ENCODE peak calls at places on chromosomes 3 and 15, in four cellular contexts. One of them, this sample, is unnamed.

GRCh38 chr3:31777092-31777491 is 204.0 kb downstream of the OSBPL10 start:
- DNase-seq in HepG2: no peak
- DNase-seq in GM12878: no peak
- DNase-seq in H1: no peak
- DNase-seq in this sample: no peak

GRCh38 chr3:57919987-57920386 is 88.2 kb upstream of the FLNB start:
- DNase-seq in HepG2: no peak
- DNase-seq in GM12878: no peak
- DNase-seq in H1: no peak
- DNase-seq in this sample: no peak

GRCh38 chr15:82064824-82065223 is 19.0 kb upstream of the MEX3B start:
- DNase-seq in HepG2: no peak
- DNase-seq in GM12878: no peak
- DNase-seq in H1: no peak
- DNase-seq in this sample: no peak

GRCh38 chr3:30112904-30113484 is 493.4 kb upstream of the TGFBR2 start:
- DNase-seq in HepG2: peak
- DNase-seq in GM12878: no peak
- DNase-seq in H1: no peak
- DNase-seq in this sample: no peak

GRCh38 chr3:56689303-56689702 is 6.2 kb upstream of the TASOR start:
- DNase-seq in HepG2: peak
- DNase-seq in GM12878: no peak
- DNase-seq in H1: no peak
- DNase-seq in this sample: no peak

GRCh38 chr3:179046497-179047353 is 24.9 kb downstream of the ZMAT3 start:
- DNase-seq in HepG2: no peak
- DNase-seq in GM12878: peak
- DNase-seq in H1: no peak
- DNase-seq in this sample: no peak

GRCh38 chr3:132164469-132165092 is 129.8 kb upstream of the CPNE4 start:
- DNase-seq in HepG2: peak
- DNase-seq in GM12878: no peak
- DNase-seq in H1: no peak
- DNase-seq in this sample: no peak

GRCh38 chr15:69939513-69940440 is 157.9 kb downstream of the TLE3 start:
- DNase-seq in HepG2: no peak
- DNase-seq in GM12878: no peak
- DNase-seq in H1: peak
- DNase-seq in this sample: peak

GRCh38 chr15:62848631-62849050 is 193.9 kb upstream of the TPM1 start:
- DNase-seq in HepG2: peak
- DNase-seq in GM12878: no peak
- DNase-seq in H1: no peak
- DNase-seq in this sample: no peak

GRCh38 chr3:101809178-101810022 is 30.4 kb downstream of the NXPE3 start:
- DNase-seq in HepG2: peak
- DNase-seq in GM12878: no peak
- DNase-seq in H1: no peak
- DNase-seq in this sample: peak

GRCh38 chr15:79431636-79432344 is at the start of gene MINAR1:
- DNase-seq in HepG2: peak
- DNase-seq in GM12878: no peak
- DNase-seq in H1: no peak
- DNase-seq in this sample: no peak

GRCh38 chr3:122977645-122978466 is 49.7 kb downstream of the SEMA5B start:
- DNase-seq in HepG2: peak
- DNase-seq in GM12878: no peak
- DNase-seq in H1: peak
- DNase-seq in this sample: no peak

GRCh38 chr3:124032881-124033359 is 41.0 kb upstream of the ROPN1 start:
- DNase-seq in HepG2: peak
- DNase-seq in GM12878: no peak
- DNase-seq in H1: peak
- DNase-seq in this sample: peak

GRCh38 chr15:74893627-74894026 is 3.8 kb downstream of the MPI start:
- DNase-seq in HepG2: no peak
- DNase-seq in GM12878: no peak
- DNase-seq in H1: no peak
- DNase-seq in this sample: no peak

GRCh38 chr3:183291511-183292031 is 38.5 kb downstream of the B3GNT5 start:
- DNase-seq in HepG2: peak
- DNase-seq in GM12878: no peak
- DNase-seq in H1: no peak
- DNase-seq in this sample: no peak

GRCh38 chr3:177126015-177126773 is 71.1 kb downstream of the TBL1XR1 start:
- DNase-seq in HepG2: no peak
- DNase-seq in GM12878: no peak
- DNase-seq in H1: no peak
- DNase-seq in this sample: no peak

GRCh38 chr15:31732695-31733094 is 297.6 kb upstream of the CHRNA7 start:
- DNase-seq in HepG2: no peak
- DNase-seq in GM12878: no peak
- DNase-seq in H1: no peak
- DNase-seq in this sample: no peak

GRCh38 chr15:51095681-51096331 is 1.1 kb upstream of the TNFAIP8L3 start:
- DNase-seq in HepG2: no peak
- DNase-seq in GM12878: no peak
- DNase-seq in H1: no peak
- DNase-seq in this sample: no peak

GRCh38 chr15:62244762-62245161 is 79.7 kb upstream of the C2CD4B start:
- DNase-seq in HepG2: no peak
- DNase-seq in GM12878: no peak
- DNase-seq in H1: no peak
- DNase-seq in this sample: no peak

GRCh38 chr15:65805019-65805738 is 13.1 kb upstream of the DENND4A start:
- DNase-seq in HepG2: peak
- DNase-seq in GM12878: no peak
- DNase-seq in H1: no peak
- DNase-seq in this sample: no peak

GRCh38 chr3:195461518-195462307 is 18.9 kb upstream of the ACAP2 start:
- DNase-seq in HepG2: no peak
- DNase-seq in GM12878: no peak
- DNase-seq in H1: no peak
- DNase-seq in this sample: no peak

GRCh38 chr15:62658498-62658897 is 384.0 kb upstream of the TPM1 start:
- DNase-seq in HepG2: no peak
- DNase-seq in GM12878: no peak
- DNase-seq in H1: no peak
- DNase-seq in this sample: no peak

GRCh38 chr3:134376385-134376765 is 2.1 kb upstream of the AMOTL2 start:
- DNase-seq in HepG2: no peak
- DNase-seq in GM12878: no peak
- DNase-seq in H1: no peak
- DNase-seq in this sample: no peak

GRCh38 chr15:20357139-20358065 is 184.2 kb downstream of the GOLGA6L6 start:
- DNase-seq in HepG2: no peak
- DNase-seq in GM12878: no peak
- DNase-seq in H1: no peak
- DNase-seq in this sample: no peak

GRCh38 chr3:30342319-30343060 is 263.9 kb upstream of the TGFBR2 start:
- DNase-seq in HepG2: peak
- DNase-seq in GM12878: no peak
- DNase-seq in H1: no peak
- DNase-seq in this sample: no peak

GRCh38 chr3:13896473-13897154 is 16.7 kb upstream of the WNT7A start:
- DNase-seq in HepG2: peak
- DNase-seq in GM12878: peak
- DNase-seq in H1: no peak
- DNase-seq in this sample: peak

GRCh38 chr3:12138044-12138443 is 20.7 kb downstream of the TIMP4 start:
- DNase-seq in HepG2: no peak
- DNase-seq in GM12878: no peak
- DNase-seq in H1: no peak
- DNase-seq in this sample: no peak

GRCh38 chr3:56314842-56315241 is 153.4 kb downstream of the ERC2 start:
- DNase-seq in HepG2: no peak
- DNase-seq in GM12878: no peak
- DNase-seq in H1: no peak
- DNase-seq in this sample: no peak

GRCh38 chr15:59741274-59741906 is 52.3 kb upstream of the BNIP2 start:
- DNase-seq in HepG2: peak
- DNase-seq in GM12878: no peak
- DNase-seq in H1: no peak
- DNase-seq in this sample: peak

GRCh38 chr3:154657265-154657664 is 227.3 kb upstream of the GPR149 start:
- DNase-seq in HepG2: no peak
- DNase-seq in GM12878: no peak
- DNase-seq in H1: no peak
- DNase-seq in this sample: no peak

GRCh38 chr15:65323071-65323511 is 18.6 kb downstream of the RNU5B-1 start:
- DNase-seq in HepG2: no peak
- DNase-seq in GM12878: no peak
- DNase-seq in H1: no peak
- DNase-seq in this sample: no peak

GRCh38 chr15:44193651-44194396 is 1.2 kb downstream of the FRMD5 start:
- DNase-seq in HepG2: no peak
- DNase-seq in GM12878: no peak
- DNase-seq in H1: no peak
- DNase-seq in this sample: no peak

GRCh38 chr3:193240850-193241706 is at the start of gene PLAAT1:
- DNase-seq in HepG2: no peak
- DNase-seq in GM12878: no peak
- DNase-seq in H1: peak
- DNase-seq in this sample: peak

GRCh38 chr3:171175840-171176239 is 149.3 kb upstream of the SLC2A2 start:
- DNase-seq in HepG2: no peak
- DNase-seq in GM12878: no peak
- DNase-seq in H1: no peak
- DNase-seq in this sample: no peak

GRCh38 chr15:31306426-31307269 is 20.0 kb upstream of the KLF13 start:
- DNase-seq in HepG2: no peak
- DNase-seq in GM12878: no peak
- DNase-seq in H1: peak
- DNase-seq in this sample: peak

GRCh38 chr15:68795298-68795848 is 25.3 kb downstream of the ANP32A start:
- DNase-seq in HepG2: no peak
- DNase-seq in GM12878: no peak
- DNase-seq in H1: peak
- DNase-seq in this sample: peak

GRCh38 chr15:29410342-29410741 is 140.7 kb upstream of the NSMCE3 start:
- DNase-seq in HepG2: no peak
- DNase-seq in GM12878: no peak
- DNase-seq in H1: no peak
- DNase-seq in this sample: no peak

GRCh38 chr3:15610083-15610482 is 8.5 kb downstream of the BTD start:
- DNase-seq in HepG2: peak
- DNase-seq in GM12878: no peak
- DNase-seq in H1: no peak
- DNase-seq in this sample: no peak

GRCh38 chr3:160830792-160831191 is 74.8 kb downstream of the PPM1L start:
- DNase-seq in HepG2: no peak
- DNase-seq in GM12878: no peak
- DNase-seq in H1: no peak
- DNase-seq in this sample: no peak

GRCh38 chr15:58549780-58550064 is 117.9 kb downstream of the LIPC start:
- DNase-seq in HepG2: no peak
- DNase-seq in GM12878: no peak
- DNase-seq in H1: no peak
- DNase-seq in this sample: no peak
- TF ChIP-seq SUZ12 in HepG2: no peak
- TF ChIP-seq SUZ12 in GM12878: no peak
- TF ChIP-seq SUZ12 in H1: no peak
- TF ChIP-seq SUZ12 in this sample: no peak

DNA sequence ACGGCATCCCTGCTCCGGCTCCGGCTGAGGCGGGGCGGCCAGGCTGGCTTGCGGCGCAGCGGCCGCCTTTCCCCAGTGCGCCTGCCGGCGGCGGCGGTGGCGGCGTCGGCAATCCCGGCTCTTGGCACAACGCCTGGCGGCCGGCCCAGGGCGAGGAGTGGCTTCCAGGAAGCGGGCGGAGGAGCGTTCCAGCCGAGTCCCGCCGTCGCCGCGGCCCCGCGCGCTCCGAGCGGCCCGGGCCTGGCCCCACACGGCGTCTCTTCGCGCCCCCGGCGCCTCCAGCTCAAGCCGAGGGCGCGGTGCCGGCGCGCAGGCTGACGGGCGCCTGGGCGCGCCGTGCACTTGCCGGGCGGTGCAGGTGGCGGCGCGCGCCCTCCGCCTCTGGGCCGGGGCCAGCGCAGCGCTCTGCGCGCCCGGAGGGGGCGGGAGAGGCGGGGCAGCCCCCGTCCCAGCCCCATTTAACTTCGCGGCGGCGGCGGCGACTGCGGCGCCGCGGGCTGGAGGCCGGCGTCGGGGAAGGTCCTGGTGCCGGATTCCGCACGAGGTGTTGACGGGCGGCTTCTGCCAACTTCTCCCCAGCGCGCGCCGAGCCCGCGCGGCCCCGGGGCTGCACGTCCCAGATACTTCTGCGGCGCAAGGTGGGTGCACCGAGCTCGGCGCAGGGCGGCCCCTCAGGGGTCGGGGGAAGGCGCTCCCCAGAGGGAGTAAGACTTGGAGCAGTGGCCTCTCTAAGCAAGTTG is at the start of gene ADAMTSL3:
- DNase-seq in HepG2: no peak
- DNase-seq in GM12878: no peak
- DNase-seq in H1: peak
- DNase-seq in this sample: peak
- H3K4me3 ChIP-seq in HepG2: no peak
- H3K4me3 ChIP-seq in GM12878: no peak
- H3K4me3 ChIP-seq in H1: peak
- H3K4me3 ChIP-seq in this sample: peak

DNA sequence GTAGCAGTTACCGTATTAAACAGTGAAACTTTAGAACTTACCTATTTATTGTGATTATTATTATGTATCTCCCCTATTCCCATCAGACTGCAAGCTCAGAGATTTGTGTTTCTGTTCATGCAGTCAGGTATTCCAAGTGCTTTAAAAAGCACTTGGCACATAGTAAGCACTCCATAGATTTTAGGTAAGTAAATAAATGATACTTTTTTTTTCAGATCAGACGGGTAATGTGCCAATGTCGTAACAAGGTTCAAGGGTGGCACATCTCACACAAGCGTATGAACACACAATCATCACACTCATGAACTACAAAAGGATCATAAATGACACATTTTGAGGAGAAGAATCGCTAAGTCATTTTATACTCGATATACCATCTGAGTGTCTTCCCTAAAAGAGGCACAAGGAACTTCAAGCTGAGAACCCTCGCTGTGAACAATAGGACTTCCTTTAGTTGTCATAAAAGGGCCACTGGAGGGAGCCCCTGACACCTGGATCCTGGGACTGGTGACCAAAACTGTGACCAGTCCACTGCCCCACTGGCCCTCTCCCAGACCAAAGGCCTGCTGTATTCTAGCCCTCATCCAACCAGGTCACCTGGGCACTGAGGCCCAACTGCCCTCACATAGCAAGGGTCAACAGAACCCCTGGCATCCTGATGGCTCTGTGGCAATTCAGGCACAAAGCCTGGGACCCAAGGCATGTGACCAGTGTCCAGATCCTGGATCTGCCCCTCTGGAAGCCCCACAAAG is 32.1 kb downstream of the KIF9 start:
- DNase-seq in HepG2: peak
- DNase-seq in GM12878: no peak
- DNase-seq in H1: no peak
- DNase-seq in this sample: peak
- TF ChIP-seq SUZ12 in HepG2: no peak
- TF ChIP-seq SUZ12 in GM12878: no peak
- TF ChIP-seq SUZ12 in H1: no peak
- TF ChIP-seq SUZ12 in this sample: no peak

GRCh38 chr3:136109499-136109898 is 86.6 kb downstream of the MSL2 start:
- DNase-seq in HepG2: no peak
- DNase-seq in GM12878: no peak
- DNase-seq in H1: no peak
- DNase-seq in this sample: no peak
- H3K4me3 ChIP-seq in HepG2: no peak
- H3K4me3 ChIP-seq in GM12878: no peak
- H3K4me3 ChIP-seq in H1: no peak
- H3K4me3 ChIP-seq in this sample: no peak